ENCODE peak calls at places on chromosome 19, in ten cellular contexts. U is nephron progenitor cell, Z is HCT116, R is H9, I is BE2C, H is type B pancreatic cell, L is psoas muscle, W is HL-60, A is tibial nerve, D is GM12865. B is an unnamed sample.

GRCh38 chr19:38304352-38304865 is 358 bp downstream of the C19orf33 start:
- DNase-seq in U (no peak), Z (no peak), R (no peak), I (no peak), H (no peak), L (no peak), W (no peak), A (no peak), D (no peak), B (no peak)

GRCh38 chr19:37954421-37954874 is 47.4 kb downstream of the SIPA1L3 start:
- DNase-seq in U (no peak), Z (no peak), R (no peak), I (no peak), H (no peak), L (no peak), W (no peak), A (no peak), D (peak), B (no peak)

GRCh38 chr19:1254081-1254527 is 5.7 kb downstream of the MIDN start:
- DNase-seq in U (no peak), Z (no peak), R (no peak), I (no peak), H (no peak), L (peak), W (no peak), A (no peak), D (no peak), B (no peak)

GRCh38 chr19:55441692-55442321 is 1.3 kb downstream of the SHISA7 start:
- DNase-seq in U (no peak), Z (no peak), R (peak), I (no peak), H (no peak), L (no peak), W (no peak), A (no peak), D (no peak), B (peak)

GRCh38 chr19:46353730-46354528 is 7.0 kb downstream of the PPP5C start:
- DNase-seq in U (no peak), Z (no peak), R (no peak), I (no peak), H (no peak), L (no peak), W (no peak), A (no peak), D (no peak), B (no peak)

GRCh38 chr19:4691383-4691782 is 21.2 kb upstream of the MYDGF start:
- DNase-seq in U (no peak), Z (no peak), R (no peak), I (no peak), H (no peak), L (peak), W (no peak), A (peak), D (no peak), B (no peak)

GRCh38 chr19:39247701-39248664 is 673 bp downstream of the IFNL4 start:
- DNase-seq in U (peak), Z (no peak), R (peak), I (no peak), H (no peak), L (no peak), W (no peak), A (no peak), D (no peak), B (no peak)

GRCh38 chr19:19588546-19588945 is 29.9 kb downstream of the PBX4 start:
- DNase-seq in U (no peak), Z (no peak), R (no peak), I (no peak), H (no peak), L (no peak), W (no peak), A (no peak), D (no peak), B (no peak)

GRCh38 chr19:1400281-1401137 is 833 bp downstream of the GAMT start:
- DNase-seq in U (no peak), Z (no peak), R (no peak), I (no peak), H (no peak), L (peak), W (no peak), A (no peak), D (no peak), B (no peak)

GRCh38 chr19:29810504-29810871 is 1.3 kb upstream of the CCNE1 start:
- DNase-seq in U (no peak), Z (no peak), R (no peak), I (no peak), H (no peak), L (no peak), W (no peak), A (peak), D (peak), B (no peak)
- TF ChIP-seq CTCF in U (no peak), Z (no peak), R (no peak), I (no peak), H (no peak), L (no peak), W (no peak), A (no peak), D (no peak), B (no peak)

DNA sequence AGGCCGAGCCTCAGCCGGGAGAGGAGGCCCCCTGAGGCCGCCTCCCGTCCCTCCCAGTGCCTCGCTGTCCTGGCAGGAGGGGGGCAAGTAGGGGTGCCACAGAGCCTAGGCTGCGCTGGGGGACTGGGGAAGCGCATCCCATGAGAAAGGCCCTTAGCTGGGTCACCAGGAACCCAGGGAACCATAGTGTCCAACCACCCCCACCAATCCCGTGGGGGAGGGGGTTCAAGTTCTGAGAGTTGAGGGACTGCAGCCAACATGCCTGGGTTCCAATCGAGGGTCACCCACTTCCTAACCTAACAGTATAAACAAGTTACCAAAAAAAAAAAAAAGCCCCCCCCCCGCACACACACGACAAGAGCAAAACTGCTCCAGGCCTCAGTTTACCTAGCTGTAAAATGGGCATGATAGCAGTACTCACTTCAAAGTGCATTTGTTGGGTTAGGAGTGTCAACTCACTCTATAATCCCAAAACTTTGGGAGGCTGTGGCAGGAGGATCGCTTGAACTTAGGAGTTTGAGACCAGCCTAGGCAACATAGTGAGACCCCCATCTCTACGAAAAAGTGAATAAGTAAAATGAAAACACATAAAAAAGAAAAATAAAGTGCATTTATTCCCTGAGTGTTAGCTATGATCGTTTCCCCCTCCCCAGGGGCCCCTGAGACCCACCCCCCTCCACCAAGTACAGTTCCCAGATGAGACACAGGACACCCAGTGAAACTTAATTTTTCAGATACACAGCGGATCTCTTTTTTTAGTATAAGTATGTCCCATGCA is 28.8 kb upstream of the NANOS3 start:
- DNase-seq in U (no peak), Z (no peak), R (no peak), I (no peak), H (no peak), L (no peak), W (no peak), A (no peak), D (no peak), B (no peak)
- TF ChIP-seq CTCF in U (no peak), Z (no peak), R (no peak), I (no peak), H (no peak), L (no peak), W (no peak), A (no peak), D (no peak), B (no peak)

DNA sequence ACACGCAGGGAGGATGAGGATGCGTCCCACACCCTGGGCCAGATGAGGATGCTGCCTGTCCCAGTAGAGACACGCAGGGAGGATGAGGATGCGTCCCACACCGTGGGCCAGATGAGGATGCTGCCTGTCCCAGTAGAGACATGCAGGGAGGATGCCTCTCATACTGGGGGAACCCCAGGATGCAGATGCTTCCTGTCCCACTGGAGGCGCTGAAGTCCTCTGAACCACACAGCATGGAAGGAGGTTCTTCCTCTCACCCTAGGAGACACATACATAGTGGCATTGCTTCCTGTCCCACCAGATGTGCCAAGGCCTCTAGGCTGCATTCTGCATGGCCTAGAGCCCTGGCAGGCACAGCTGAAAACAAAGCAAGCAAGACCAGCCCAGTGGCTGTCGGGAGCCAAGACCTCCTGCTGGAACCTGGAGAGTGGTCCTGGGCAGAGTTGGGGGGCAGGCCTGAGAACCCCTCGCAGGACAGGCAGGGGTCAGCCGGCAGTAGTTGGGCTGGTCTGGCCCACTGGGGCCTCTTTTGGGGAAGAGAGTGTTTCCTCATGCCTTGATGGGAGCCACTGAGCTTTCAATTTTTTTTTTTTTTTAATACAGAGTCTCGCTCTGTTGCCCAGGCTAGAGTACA is 4.3 kb downstream of the HPN start:
- DNase-seq in U (no peak), Z (no peak), R (peak), I (no peak), H (no peak), L (no peak), W (peak), A (no peak), D (peak), B (no peak)
- TF ChIP-seq CTCF in U (peak), Z (peak), R (peak), I (no peak), H (peak), L (peak), W (peak), A (no peak), D (peak), B (peak)

DNA sequence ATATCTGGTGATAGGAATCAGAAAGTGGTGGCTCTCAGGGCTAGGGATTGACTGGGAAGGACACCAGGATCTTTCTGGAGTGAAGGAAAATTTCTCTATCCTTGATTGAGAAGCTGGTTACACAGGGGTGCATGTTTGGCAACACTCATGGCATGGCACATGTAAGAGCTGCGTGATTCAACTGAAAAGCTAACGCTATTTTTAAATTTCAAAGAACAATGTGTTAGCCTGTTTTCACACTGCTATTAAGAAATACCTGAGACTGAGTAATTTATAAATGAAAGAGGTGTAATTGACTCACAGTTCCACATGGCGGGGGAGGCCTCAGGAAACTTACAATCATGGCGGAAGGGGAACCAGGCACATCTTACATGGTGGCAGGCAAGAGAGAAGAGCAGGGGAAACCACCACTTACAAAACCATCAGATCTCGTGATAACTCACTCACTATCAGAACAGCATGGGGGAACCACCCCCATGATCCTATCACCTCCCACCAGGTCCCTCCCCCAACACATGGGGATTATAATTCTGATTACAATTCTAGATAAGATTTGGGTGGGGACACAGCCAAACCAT is 7.4 kb downstream of the SIGLEC8 start:
- DNase-seq in U (no peak), Z (no peak), R (no peak), I (no peak), H (no peak), L (no peak), W (no peak), A (no peak), D (no peak), B (no peak)
- TF ChIP-seq CTCF in U (no peak), Z (no peak), R (no peak), I (no peak), H (no peak), L (no peak), W (no peak), A (no peak), D (no peak), B (no peak)

GRCh38 chr19:17327654-17328516 is 6.8 kb downstream of the ANO8 start:
- DNase-seq in U (peak), Z (peak), R (peak), I (no peak), H (no peak), L (no peak), W (peak), A (no peak), D (peak), B (no peak)
- TF ChIP-seq CTCF in U (peak), Z (peak), R (peak), I (no peak), H (peak), L (no peak), W (no peak), A (no peak), D (no peak), B (no peak)

GRCh38 chr19:15782211-15782610 is 5.2 kb upstream of the OR10H5 start:
- DNase-seq in U (no peak), Z (no peak), R (no peak), I (no peak), H (no peak), L (no peak), W (no peak), A (no peak), D (no peak), B (no peak)

GRCh38 chr19:15780595-15781418 is 6.7 kb upstream of the OR10H5 start:
- DNase-seq in U (no peak), Z (no peak), R (no peak), I (no peak), H (no peak), L (no peak), W (no peak), A (peak), D (no peak), B (no peak)

GRCh38 chr19:15781659-15782058 is 5.8 kb upstream of the OR10H5 start:
- DNase-seq in U (no peak), Z (no peak), R (no peak), I (no peak), H (no peak), L (no peak), W (no peak), A (no peak), D (no peak), B (no peak)

GRCh38 chr19:15776991-15777787 is 10.3 kb upstream of the OR10H5 start:
- DNase-seq in U (no peak), Z (no peak), R (no peak), I (no peak), H (no peak), L (no peak), W (no peak), A (no peak), D (no peak), B (no peak)

GRCh38 chr19:15779756-15780476 is 7.5 kb upstream of the OR10H5 start:
- DNase-seq in U (no peak), Z (no peak), R (no peak), I (no peak), H (no peak), L (peak), W (no peak), A (peak), D (no peak), B (peak)
- TF ChIP-seq CTCF in U (no peak), Z (no peak), R (no peak), I (no peak), H (no peak), L (no peak), W (no peak), A (no peak), D (no peak), B (no peak)

DNA sequence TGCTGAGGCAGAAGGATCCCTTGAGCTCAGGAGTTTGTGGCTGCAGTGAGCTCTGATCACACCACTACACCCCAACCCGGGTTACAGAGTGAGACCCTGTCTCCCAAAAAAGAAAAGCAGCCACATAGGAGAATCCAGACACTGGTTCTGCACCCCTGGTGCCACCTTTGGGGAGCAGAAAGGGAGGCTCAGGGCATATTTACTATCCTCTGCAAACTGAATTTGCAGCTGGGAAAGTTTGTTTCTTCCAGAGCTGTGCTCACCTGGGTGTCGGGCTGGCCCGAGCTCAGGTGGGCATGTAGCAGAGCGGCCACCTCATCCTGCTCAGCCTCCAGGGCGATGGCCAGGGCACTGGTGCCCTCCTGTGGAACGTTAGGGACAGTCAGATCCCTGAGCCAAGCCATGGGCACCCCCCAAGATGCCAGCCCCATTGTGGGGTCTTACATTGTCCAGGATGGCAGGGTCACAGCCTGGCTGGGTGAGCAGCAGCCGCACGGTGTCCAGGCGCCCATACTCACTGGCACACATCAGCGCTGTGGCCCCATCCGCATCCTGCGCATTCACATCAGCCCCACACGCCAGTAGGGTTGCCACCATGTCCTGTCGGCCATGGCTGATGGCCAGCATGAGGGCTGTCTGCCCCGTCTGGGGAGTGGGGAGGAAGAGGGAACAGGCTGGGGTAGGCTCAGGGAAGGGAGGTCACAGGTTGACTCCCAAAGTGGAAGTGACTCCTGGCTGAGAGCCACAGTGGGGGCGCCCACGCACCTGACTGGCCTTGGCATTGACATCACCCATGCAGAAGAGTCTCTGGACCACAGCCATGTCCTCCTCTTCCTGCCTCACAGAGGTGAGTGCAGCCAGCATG is 3.1 kb downstream of the RPS28 start:
- DNase-seq in U (no peak), Z (no peak), R (peak), I (peak), H (no peak), L (peak), W (no peak), A (no peak), D (peak), B (no peak)
- TF ChIP-seq CTCF in U (no peak), Z (peak), R (peak), I (no peak), H (no peak), L (no peak), W (no peak), A (no peak), D (no peak), B (no peak)

B was measured in Calu3.